ENCODE peak calls at places on chromosomes 4 and X, in four cellular contexts. One of them, this sample, is unnamed.

GRCh38 chr4:181821039-181822004 is 421.9 kb upstream of the TENM3 start:
- DNase-seq in right lobe of liver: no peak
- DNase-seq in body of pancreas: no peak
- DNase-seq in Peyer's patch: no peak
- DNase-seq in this sample: no peak

GRCh38 chr4:31518796-31519250 is 798.7 kb downstream of the PCDH7 start:
- DNase-seq in right lobe of liver: no peak
- DNase-seq in Peyer's patch: no peak
- DNase-seq in body of pancreas: no peak
- DNase-seq in this sample: no peak

GRCh38 chr4:118270492-118270891 is 82.3 kb downstream of the PRSS12 start:
- DNase-seq in body of pancreas: no peak
- DNase-seq in Peyer's patch: no peak
- DNase-seq in right lobe of liver: no peak
- DNase-seq in this sample: no peak

GRCh38 chr4:22179124-22179874 is 230.7 kb upstream of the KCNIP4 start:
- DNase-seq in body of pancreas: no peak
- DNase-seq in Peyer's patch: no peak
- DNase-seq in right lobe of liver: no peak
- DNase-seq in this sample: no peak

GRCh38 chrX:55738969-55739368 is 21.4 kb downstream of the RRAGB start:
- DNase-seq in Peyer's patch: no peak
- DNase-seq in right lobe of liver: no peak
- DNase-seq in body of pancreas: no peak
- DNase-seq in this sample: no peak

GRCh38 chr4:182292657-182293056 is 49.5 kb downstream of the TENM3 start:
- DNase-seq in body of pancreas: no peak
- DNase-seq in right lobe of liver: no peak
- DNase-seq in Peyer's patch: no peak
- DNase-seq in this sample: no peak

GRCh38 chr4:115090483-115091075 is 22.8 kb downstream of the NDST4 start:
- DNase-seq in body of pancreas: no peak
- DNase-seq in right lobe of liver: no peak
- DNase-seq in Peyer's patch: no peak
- DNase-seq in this sample: no peak

GRCh38 chr4:76699911-76700310 is 198.0 kb downstream of the SOWAHB start:
- DNase-seq in Peyer's patch: no peak
- DNase-seq in right lobe of liver: no peak
- DNase-seq in body of pancreas: no peak
- DNase-seq in this sample: no peak

GRCh38 chr4:38768968-38769394 is 13.8 kb downstream of the TLR10 start:
- DNase-seq in right lobe of liver: no peak
- DNase-seq in Peyer's patch: no peak
- DNase-seq in body of pancreas: no peak
- DNase-seq in this sample: no peak

GRCh38 chr4:16089156-16089555 is 5.3 kb upstream of the PROM1 start:
- DNase-seq in body of pancreas: no peak
- DNase-seq in Peyer's patch: no peak
- DNase-seq in right lobe of liver: no peak
- DNase-seq in this sample: no peak

GRCh38 chr4:133565379-133565778 is 416.3 kb downstream of the PCDH10 start:
- DNase-seq in right lobe of liver: no peak
- DNase-seq in Peyer's patch: no peak
- DNase-seq in body of pancreas: no peak
- DNase-seq in this sample: no peak

GRCh38 chrX:71996138-71996537 is 85.5 kb downstream of the NHSL2 start:
- DNase-seq in Peyer's patch: no peak
- DNase-seq in right lobe of liver: no peak
- DNase-seq in body of pancreas: no peak
- DNase-seq in this sample: no peak

GRCh38 chrX:118254611-118255010 is 91.3 kb upstream of the WDR44 start:
- DNase-seq in body of pancreas: peak; percentile 59
- DNase-seq in right lobe of liver: no peak
- DNase-seq in Peyer's patch: no peak
- DNase-seq in this sample: peak; percentile 84

GRCh38 chrX:139642241-139642927 is 65.6 kb downstream of the MCF2 start:
- DNase-seq in body of pancreas: no peak
- DNase-seq in Peyer's patch: no peak
- DNase-seq in right lobe of liver: no peak
- DNase-seq in this sample: no peak

GRCh38 chr4:176034498-176034897 is 31.1 kb upstream of the WDR17 start:
- DNase-seq in body of pancreas: no peak
- DNase-seq in right lobe of liver: no peak
- DNase-seq in Peyer's patch: no peak
- DNase-seq in this sample: no peak

GRCh38 chrX:132716006-132716405 is 227.2 kb upstream of the MBNL3 start:
- DNase-seq in body of pancreas: no peak
- DNase-seq in right lobe of liver: no peak
- DNase-seq in Peyer's patch: no peak
- DNase-seq in this sample: no peak

GRCh38 chr4:23737571-23737970 is 152.3 kb downstream of the PPARGC1A start:
- DNase-seq in right lobe of liver: no peak
- DNase-seq in Peyer's patch: no peak
- DNase-seq in body of pancreas: no peak
- DNase-seq in this sample: no peak

GRCh38 chrX:124033821-124034220 is 72.3 kb downstream of the STAG2 start:
- DNase-seq in Peyer's patch: no peak
- DNase-seq in right lobe of liver: no peak
- DNase-seq in body of pancreas: no peak
- DNase-seq in this sample: no peak

GRCh38 chr4:159062381-159062780 is 40.5 kb upstream of the RAPGEF2 start:
- DNase-seq in body of pancreas: no peak
- DNase-seq in right lobe of liver: no peak
- DNase-seq in Peyer's patch: no peak
- DNase-seq in this sample: no peak

DNA sequence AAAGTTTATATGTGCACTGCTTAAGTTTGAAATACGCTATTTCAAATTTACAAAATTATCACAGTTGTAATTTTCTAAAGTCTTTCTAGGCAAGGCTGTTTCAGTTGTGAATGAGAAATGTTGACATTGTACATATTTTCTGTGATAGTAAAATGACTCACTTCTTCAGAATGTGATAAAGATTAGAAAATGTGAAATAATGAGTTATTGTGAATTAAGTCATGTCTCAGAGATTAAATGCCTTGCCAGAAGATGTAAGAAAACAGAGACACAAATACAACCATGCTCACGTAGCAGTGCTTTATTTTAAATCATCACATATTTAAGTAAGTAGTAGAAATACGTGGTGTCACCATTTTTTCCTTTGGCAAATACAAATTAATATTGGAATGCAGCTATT is 770 bp downstream of the CLCN4 start:
- DNase-seq in Peyer's patch: no peak
- DNase-seq in body of pancreas: no peak
- DNase-seq in right lobe of liver: no peak
- DNase-seq in this sample: no peak
- H3K9me3 ChIP-seq in Peyer's patch: no peaks in the 10 kb centered on the region
- H3K9me3 ChIP-seq in body of pancreas: no peaks in the 10 kb centered on the region
- H3K9me3 ChIP-seq in right lobe of liver: no peaks in the 10 kb centered on the region
- H3K9me3 ChIP-seq in this sample: no peaks in the 10 kb centered on the region

DNA sequence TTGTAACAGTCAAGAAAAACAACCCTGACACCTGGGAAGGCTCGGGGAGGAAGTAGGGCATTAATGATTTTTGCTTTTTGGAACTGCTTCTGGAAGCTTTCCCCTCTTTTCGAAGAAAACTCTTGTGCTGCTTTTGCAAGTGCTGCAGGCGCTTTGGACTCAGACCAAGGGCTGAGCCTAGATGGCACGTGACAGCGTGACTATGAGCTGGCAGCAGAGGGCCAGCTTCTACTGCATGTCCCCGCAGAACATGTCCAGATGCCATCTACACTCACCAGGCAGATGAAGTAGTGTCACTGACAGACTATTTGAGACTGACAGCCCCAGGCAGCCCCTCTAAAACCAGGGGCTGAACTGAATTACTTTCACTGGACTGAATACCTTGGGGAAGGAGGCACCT is 6.2 kb downstream of the NR0B1 start:
- DNase-seq in right lobe of liver: peak; percentile 24
- DNase-seq in body of pancreas: no peak
- DNase-seq in Peyer's patch: no peak
- DNase-seq in this sample: peak; percentile 19
- H3K4me3 ChIP-seq in right lobe of liver: no peak overlapping the region
- H3K4me3 ChIP-seq in body of pancreas: no peak overlapping the region
- H3K4me3 ChIP-seq in Peyer's patch: no peak overlapping the region
- H3K4me3 ChIP-seq in this sample: no peak overlapping the region

DNA sequence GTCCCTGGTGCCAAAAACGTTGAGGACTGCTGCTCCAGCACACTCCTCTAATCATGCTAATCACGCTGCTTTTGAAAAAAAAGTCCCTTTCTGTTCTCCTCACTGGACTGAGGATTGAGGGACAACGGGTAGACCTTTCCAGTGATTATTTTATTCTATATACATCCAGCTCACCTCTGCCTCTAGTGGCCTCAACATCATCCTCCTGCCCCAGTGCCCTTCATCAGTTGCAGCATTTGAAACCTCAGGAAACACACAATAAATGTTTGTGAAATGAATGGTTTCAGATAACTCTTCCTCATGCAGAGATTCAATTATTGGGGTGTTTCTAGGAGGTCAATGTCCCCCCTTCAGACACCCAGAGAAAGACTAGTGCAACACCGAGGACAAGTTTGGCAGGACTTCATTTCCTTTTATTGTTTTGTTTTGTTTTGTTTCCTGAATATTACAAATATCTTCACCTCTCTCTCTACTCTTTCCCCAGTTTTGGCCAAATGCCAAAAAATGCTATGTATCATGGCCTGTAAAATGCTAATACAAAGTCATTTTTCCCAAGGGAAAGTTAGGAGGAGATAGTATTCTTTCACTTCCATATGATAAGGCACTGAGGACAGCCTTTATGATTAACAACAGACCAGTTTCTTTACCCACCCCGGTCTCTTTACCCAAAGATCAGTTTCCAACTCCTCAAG is 460.1 kb upstream of the SLIT2 start:
- DNase-seq in Peyer's patch: no peak
- DNase-seq in body of pancreas: no peak
- DNase-seq in right lobe of liver: no peak
- DNase-seq in this sample: no peak
- H3K9me3 ChIP-seq in Peyer's patch: no peaks in the 10 kb centered on the region
- H3K9me3 ChIP-seq in body of pancreas: no peaks in the 10 kb centered on the region
- H3K9me3 ChIP-seq in right lobe of liver: no peaks in the 10 kb centered on the region
- H3K9me3 ChIP-seq in this sample: no peaks in the 10 kb centered on the region

GRCh38 chrX:51494409-51494808 is 2.0 kb downstream of the NUDT11 start:
- DNase-seq in body of pancreas: no peak
- DNase-seq in right lobe of liver: no peak
- DNase-seq in Peyer's patch: no peak
- DNase-seq in this sample: no peak

DNA sequence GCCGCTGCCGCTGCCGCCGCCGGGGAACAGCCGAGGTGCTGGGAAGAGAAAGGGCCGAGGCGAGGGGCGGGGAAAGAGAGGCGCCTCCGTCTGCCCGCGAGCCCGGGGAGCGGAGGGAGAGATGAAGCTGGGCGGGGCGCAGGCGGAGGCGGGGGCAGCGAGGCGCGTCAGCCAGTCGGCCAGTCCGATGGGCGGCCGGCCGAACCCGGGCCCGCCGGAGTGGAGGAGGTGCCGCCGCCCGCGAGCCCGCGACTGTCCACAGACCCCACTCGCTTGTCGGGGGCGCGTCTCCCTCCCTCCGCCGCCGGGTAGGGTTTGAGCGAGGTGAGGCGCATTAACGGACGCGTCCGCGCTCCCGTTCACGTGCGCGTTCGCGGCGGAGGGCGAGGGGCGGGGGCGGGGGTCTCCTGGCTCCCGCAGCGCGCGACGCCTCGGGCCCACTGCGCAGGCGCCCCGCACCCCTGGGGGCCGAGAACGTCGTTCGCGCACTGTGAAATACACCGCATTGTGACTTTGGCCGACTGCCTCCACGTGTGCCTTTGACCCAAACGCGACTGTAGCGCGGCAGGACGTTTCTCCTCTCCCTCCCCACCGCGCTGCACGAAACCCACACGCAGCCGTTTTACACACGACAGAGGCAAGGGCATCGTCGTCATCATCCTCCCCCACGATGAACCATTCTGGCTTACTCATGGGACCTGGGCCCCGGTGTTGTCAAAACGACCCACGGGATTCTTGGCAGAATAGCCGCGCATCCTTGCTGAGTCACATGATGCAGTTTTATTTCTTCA is at the start of gene NUDT11:
- DNase-seq in body of pancreas: peak; percentile 62
- DNase-seq in Peyer's patch: peak; percentile 51
- DNase-seq in right lobe of liver: peak; percentile 52
- DNase-seq in this sample: peak; percentile 15
- H3K4me3 ChIP-seq in body of pancreas: peak within 1 kb of the TSS; percentile 32
- H3K4me3 ChIP-seq in Peyer's patch: peak within 1 kb of the TSS; percentile 25
- H3K4me3 ChIP-seq in right lobe of liver: peak within 1 kb of the TSS; percentile 29
- H3K4me3 ChIP-seq in this sample: peak within 1 kb of the TSS; percentile 49

GRCh38 chr4:217891-218290 is 87.4 kb downstream of the ZNF732 start:
- DNase-seq in body of pancreas: no peak
- DNase-seq in right lobe of liver: no peak
- DNase-seq in Peyer's patch: no peak
- DNase-seq in this sample: no peak
- H3K9me3 ChIP-seq in body of pancreas: no peaks in the 10 kb centered on the region
- H3K9me3 ChIP-seq in right lobe of liver: no peaks in the 10 kb centered on the region
- H3K9me3 ChIP-seq in Peyer's patch: peaks cover 13% of the 10 kb centered on the region
- H3K9me3 ChIP-seq in this sample: peaks cover 5% of the 10 kb centered on the region

GRCh38 chr4:120733968-120734367 is 188.6 kb downstream of the PRDM5 start:
- DNase-seq in body of pancreas: no peak
- DNase-seq in Peyer's patch: no peak
- DNase-seq in right lobe of liver: no peak
- DNase-seq in this sample: no peak

GRCh38 chr4:120731561-120731960 is 191.0 kb downstream of the PRDM5 start:
- DNase-seq in body of pancreas: no peak
- DNase-seq in Peyer's patch: no peak
- DNase-seq in right lobe of liver: no peak
- DNase-seq in this sample: no peak

GRCh38 chr4:120725639-120726585 is 196.6 kb downstream of the PRDM5 start:
- DNase-seq in right lobe of liver: no peak
- DNase-seq in body of pancreas: no peak
- DNase-seq in Peyer's patch: no peak
- DNase-seq in this sample: no peak

GRCh38 chr4:120733054-120733453 is 189.5 kb downstream of the PRDM5 start:
- DNase-seq in Peyer's patch: no peak
- DNase-seq in body of pancreas: no peak
- DNase-seq in right lobe of liver: no peak
- DNase-seq in this sample: no peak

DNA sequence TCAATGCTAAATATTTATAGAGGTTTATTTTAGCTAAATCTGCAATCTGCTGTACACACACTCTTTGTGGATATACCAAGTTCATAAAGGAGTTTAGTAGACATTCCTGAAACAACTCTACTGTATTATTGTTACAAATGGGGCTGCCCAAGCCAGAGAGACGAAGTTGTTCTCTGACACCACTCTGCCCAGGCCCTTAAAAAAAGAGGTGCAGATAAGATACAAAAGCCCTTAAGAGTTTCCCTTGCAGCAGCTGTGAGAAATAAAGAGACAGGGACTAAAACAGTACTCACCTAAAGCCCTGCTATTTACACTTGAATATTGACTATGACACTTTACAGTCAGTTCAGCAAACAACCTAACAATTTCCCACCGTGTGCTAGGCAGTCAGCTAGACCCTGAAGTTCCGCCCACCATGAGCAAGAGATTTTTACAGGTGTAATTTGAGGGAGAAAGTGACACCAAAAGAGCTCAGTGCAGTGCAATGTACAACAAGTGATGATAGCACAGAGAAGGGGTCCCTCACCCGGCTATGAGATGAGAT is 191.7 kb downstream of the PRDM5 start:
- DNase-seq in right lobe of liver: no peak
- DNase-seq in Peyer's patch: no peak
- DNase-seq in body of pancreas: no peak
- DNase-seq in this sample: no peak
- H3K4me3 ChIP-seq in right lobe of liver: no peak overlapping the region
- H3K4me3 ChIP-seq in Peyer's patch: no peak overlapping the region
- H3K4me3 ChIP-seq in body of pancreas: no peak overlapping the region
- H3K4me3 ChIP-seq in this sample: no peak overlapping the region

GRCh38 chrX:148311544-148311943 is 188.9 kb upstream of the AFF2 start:
- DNase-seq in Peyer's patch: no peak
- DNase-seq in right lobe of liver: no peak
- DNase-seq in body of pancreas: no peak
- DNase-seq in this sample: no peak
- H3K9me3 ChIP-seq in Peyer's patch: no peaks in the 10 kb centered on the region
- H3K9me3 ChIP-seq in right lobe of liver: no peaks in the 10 kb centered on the region
- H3K9me3 ChIP-seq in body of pancreas: no peaks in the 10 kb centered on the region
- H3K9me3 ChIP-seq in this sample: no peaks in the 10 kb centered on the region